ENCODE peak calls at places on chromosomes 16 and 17, in six cellular contexts. One of them, this sample, is unnamed.

GRCh38 chr17:73369126-73369525 is 57.3 kb upstream of the CDC42EP4 start:
- DNase-seq in heart right ventricle: peak
- DNase-seq in effector CD4-positive, alpha-beta T cell: no peak
- DNase-seq in left cardiac atrium: no peak
- DNase-seq in posterior cingulate gyrus: no peak
- DNase-seq in fibroblast of the aortic adventitia: no peak
- DNase-seq in this sample: no peak

GRCh38 chr16:11260596-11260966 is 4.6 kb upstream of the SOCS1 start:
- DNase-seq in posterior cingulate gyrus: no peak
- DNase-seq in heart right ventricle: no peak
- DNase-seq in left cardiac atrium: no peak
- DNase-seq in effector CD4-positive, alpha-beta T cell: no peak
- DNase-seq in fibroblast of the aortic adventitia: no peak
- DNase-seq in this sample: no peak

GRCh38 chr16:65377131-65377649 is 255.3 kb upstream of the CDH11 start:
- DNase-seq in left cardiac atrium: no peak
- DNase-seq in fibroblast of the aortic adventitia: peak
- DNase-seq in effector CD4-positive, alpha-beta T cell: no peak
- DNase-seq in posterior cingulate gyrus: no peak
- DNase-seq in heart right ventricle: no peak
- DNase-seq in this sample: no peak

GRCh38 chr17:77036841-77037381 is 103.9 kb upstream of the SEC14L1 start:
- DNase-seq in effector CD4-positive, alpha-beta T cell: no peak
- DNase-seq in posterior cingulate gyrus: peak
- DNase-seq in left cardiac atrium: no peak
- DNase-seq in fibroblast of the aortic adventitia: peak
- DNase-seq in heart right ventricle: no peak
- DNase-seq in this sample: no peak

GRCh38 chr17:44203731-44204452 is 4.2 kb upstream of the ATXN7L3 start:
- DNase-seq in left cardiac atrium: no peak
- DNase-seq in heart right ventricle: no peak
- DNase-seq in fibroblast of the aortic adventitia: peak
- DNase-seq in effector CD4-positive, alpha-beta T cell: peak
- DNase-seq in posterior cingulate gyrus: no peak
- DNase-seq in this sample: peak

GRCh38 chr17:8366231-8366630 is 10.3 kb downstream of the KRABD2 start:
- DNase-seq in effector CD4-positive, alpha-beta T cell: no peak
- DNase-seq in left cardiac atrium: peak
- DNase-seq in posterior cingulate gyrus: no peak
- DNase-seq in fibroblast of the aortic adventitia: peak
- DNase-seq in heart right ventricle: no peak
- DNase-seq in this sample: peak

GRCh38 chr17:73311428-73311780 is 397 bp downstream of the CDC42EP4 start:
- DNase-seq in fibroblast of the aortic adventitia: no peak
- DNase-seq in heart right ventricle: peak
- DNase-seq in posterior cingulate gyrus: peak
- DNase-seq in left cardiac atrium: no peak
- DNase-seq in effector CD4-positive, alpha-beta T cell: no peak
- DNase-seq in this sample: no peak

GRCh38 chr17:83004791-83005380 is 74.5 kb upstream of the METRNL start:
- DNase-seq in fibroblast of the aortic adventitia: no peak
- DNase-seq in posterior cingulate gyrus: no peak
- DNase-seq in heart right ventricle: no peak
- DNase-seq in left cardiac atrium: no peak
- DNase-seq in effector CD4-positive, alpha-beta T cell: no peak
- DNase-seq in this sample: no peak

GRCh38 chr16:77599793-77600415 is 122.4 kb upstream of the NUDT7 start:
- DNase-seq in posterior cingulate gyrus: peak
- DNase-seq in fibroblast of the aortic adventitia: peak
- DNase-seq in left cardiac atrium: no peak
- DNase-seq in heart right ventricle: no peak
- DNase-seq in effector CD4-positive, alpha-beta T cell: no peak
- DNase-seq in this sample: peak

GRCh38 chr16:7217797-7218196 is 114.8 kb upstream of the RBFOX1 start:
- DNase-seq in fibroblast of the aortic adventitia: no peak
- DNase-seq in left cardiac atrium: no peak
- DNase-seq in heart right ventricle: no peak
- DNase-seq in posterior cingulate gyrus: no peak
- DNase-seq in effector CD4-positive, alpha-beta T cell: no peak
- DNase-seq in this sample: no peak

GRCh38 chr17:50364715-50365114 is 8.3 kb downstream of the MRPL27 start:
- DNase-seq in left cardiac atrium: no peak
- DNase-seq in heart right ventricle: no peak
- DNase-seq in effector CD4-positive, alpha-beta T cell: no peak
- DNase-seq in fibroblast of the aortic adventitia: no peak
- DNase-seq in posterior cingulate gyrus: no peak
- DNase-seq in this sample: no peak

GRCh38 chr17:82458885-82459424 is 414 bp downstream of the NARF start:
- DNase-seq in heart right ventricle: peak
- DNase-seq in posterior cingulate gyrus: no peak
- DNase-seq in left cardiac atrium: peak
- DNase-seq in effector CD4-positive, alpha-beta T cell: peak
- DNase-seq in fibroblast of the aortic adventitia: no peak
- DNase-seq in this sample: no peak

GRCh38 chr17:28726396-28726911 is 421 bp upstream of the TLCD1 start:
- DNase-seq in fibroblast of the aortic adventitia: peak
- DNase-seq in left cardiac atrium: no peak
- DNase-seq in effector CD4-positive, alpha-beta T cell: peak
- DNase-seq in posterior cingulate gyrus: no peak
- DNase-seq in heart right ventricle: no peak
- DNase-seq in this sample: no peak

GRCh38 chr16:21994856-21995465 is 6.0 kb downstream of the PDZD9 start:
- DNase-seq in effector CD4-positive, alpha-beta T cell: no peak
- DNase-seq in fibroblast of the aortic adventitia: no peak
- DNase-seq in heart right ventricle: no peak
- DNase-seq in posterior cingulate gyrus: no peak
- DNase-seq in left cardiac atrium: no peak
- DNase-seq in this sample: no peak

GRCh38 chr17:78789663-78790181 is 7.6 kb upstream of the CYTH1 start:
- DNase-seq in left cardiac atrium: peak
- DNase-seq in effector CD4-positive, alpha-beta T cell: peak
- DNase-seq in posterior cingulate gyrus: no peak
- DNase-seq in fibroblast of the aortic adventitia: peak
- DNase-seq in heart right ventricle: peak
- DNase-seq in this sample: peak

GRCh38 chr16:3364774-3365427 is 9.2 kb downstream of the OR2C1 start:
- DNase-seq in fibroblast of the aortic adventitia: peak
- DNase-seq in left cardiac atrium: peak
- DNase-seq in effector CD4-positive, alpha-beta T cell: peak
- DNase-seq in posterior cingulate gyrus: peak
- DNase-seq in heart right ventricle: peak
- DNase-seq in this sample: peak

GRCh38 chr16:67481561-67482259 is 753 bp upstream of the ATP6V0D1 start:
- DNase-seq in heart right ventricle: peak
- DNase-seq in posterior cingulate gyrus: peak
- DNase-seq in left cardiac atrium: peak
- DNase-seq in fibroblast of the aortic adventitia: peak
- DNase-seq in effector CD4-positive, alpha-beta T cell: peak
- DNase-seq in this sample: no peak

GRCh38 chr17:6536053-6536452 is 20.3 kb downstream of the PITPNM3 start:
- DNase-seq in fibroblast of the aortic adventitia: no peak
- DNase-seq in effector CD4-positive, alpha-beta T cell: no peak
- DNase-seq in posterior cingulate gyrus: no peak
- DNase-seq in left cardiac atrium: no peak
- DNase-seq in heart right ventricle: no peak
- DNase-seq in this sample: no peak

GRCh38 chr17:7443499-7444485 is 1.1 kb upstream of the CHRNB1 start:
- DNase-seq in left cardiac atrium: no peak
- DNase-seq in heart right ventricle: no peak
- DNase-seq in posterior cingulate gyrus: no peak
- DNase-seq in effector CD4-positive, alpha-beta T cell: no peak
- DNase-seq in fibroblast of the aortic adventitia: peak
- DNase-seq in this sample: no peak

GRCh38 chr16:73020409-73020884 is 27.5 kb downstream of the ZFHX3 start:
- DNase-seq in posterior cingulate gyrus: no peak
- DNase-seq in fibroblast of the aortic adventitia: peak
- DNase-seq in left cardiac atrium: peak
- DNase-seq in heart right ventricle: peak
- DNase-seq in effector CD4-positive, alpha-beta T cell: no peak
- DNase-seq in this sample: peak

GRCh38 chr17:77137111-77137510 is 3.7 kb upstream of the SEC14L1 start:
- DNase-seq in left cardiac atrium: no peak
- DNase-seq in heart right ventricle: no peak
- DNase-seq in posterior cingulate gyrus: no peak
- DNase-seq in fibroblast of the aortic adventitia: no peak
- DNase-seq in effector CD4-positive, alpha-beta T cell: no peak
- DNase-seq in this sample: no peak

GRCh38 chr17:1231456-1231855 is 38.8 kb upstream of the BHLHA9 start:
- DNase-seq in heart right ventricle: peak
- DNase-seq in left cardiac atrium: peak
- DNase-seq in effector CD4-positive, alpha-beta T cell: no peak
- DNase-seq in fibroblast of the aortic adventitia: no peak
- DNase-seq in posterior cingulate gyrus: no peak
- DNase-seq in this sample: peak

GRCh38 chr16:81431554-81432353 is 12.9 kb upstream of the CMIP start:
- DNase-seq in heart right ventricle: no peak
- DNase-seq in posterior cingulate gyrus: no peak
- DNase-seq in effector CD4-positive, alpha-beta T cell: no peak
- DNase-seq in fibroblast of the aortic adventitia: peak
- DNase-seq in left cardiac atrium: peak
- DNase-seq in this sample: peak

GRCh38 chr17:80938556-80938955 is 53.1 kb upstream of the CHMP6 start:
- DNase-seq in left cardiac atrium: no peak
- DNase-seq in heart right ventricle: no peak
- DNase-seq in posterior cingulate gyrus: no peak
- DNase-seq in effector CD4-positive, alpha-beta T cell: no peak
- DNase-seq in fibroblast of the aortic adventitia: no peak
- DNase-seq in this sample: no peak

GRCh38 chr17:82449136-82449882 is 1.2 kb downstream of the CYBC1 start:
- DNase-seq in posterior cingulate gyrus: no peak
- DNase-seq in fibroblast of the aortic adventitia: no peak
- DNase-seq in heart right ventricle: peak
- DNase-seq in effector CD4-positive, alpha-beta T cell: peak
- DNase-seq in left cardiac atrium: peak
- DNase-seq in this sample: no peak

GRCh38 chr16:68473358-68474064 is 25.2 kb upstream of the SMPD3 start:
- DNase-seq in left cardiac atrium: no peak
- DNase-seq in heart right ventricle: no peak
- DNase-seq in posterior cingulate gyrus: no peak
- DNase-seq in effector CD4-positive, alpha-beta T cell: no peak
- DNase-seq in fibroblast of the aortic adventitia: no peak
- DNase-seq in this sample: no peak

GRCh38 chr16:3180445-3180878 is 7.5 kb upstream of the OR1F1 start:
- DNase-seq in left cardiac atrium: no peak
- DNase-seq in fibroblast of the aortic adventitia: no peak
- DNase-seq in effector CD4-positive, alpha-beta T cell: no peak
- DNase-seq in posterior cingulate gyrus: no peak
- DNase-seq in heart right ventricle: no peak
- DNase-seq in this sample: no peak

GRCh38 chr17:41777157-41777578 is 9.3 kb downstream of the JUP start:
- DNase-seq in effector CD4-positive, alpha-beta T cell: no peak
- DNase-seq in heart right ventricle: peak
- DNase-seq in posterior cingulate gyrus: no peak
- DNase-seq in left cardiac atrium: peak
- DNase-seq in fibroblast of the aortic adventitia: no peak
- DNase-seq in this sample: no peak

GRCh38 chr16:88442811-88443576 is 10.1 kb upstream of the ZFPM1 start:
- DNase-seq in effector CD4-positive, alpha-beta T cell: peak
- DNase-seq in posterior cingulate gyrus: peak
- DNase-seq in fibroblast of the aortic adventitia: peak
- DNase-seq in heart right ventricle: peak
- DNase-seq in left cardiac atrium: peak
- DNase-seq in this sample: peak

GRCh38 chr17:7988750-7989178 is 13.7 kb upstream of the GUCY2D start:
- DNase-seq in heart right ventricle: no peak
- DNase-seq in posterior cingulate gyrus: no peak
- DNase-seq in fibroblast of the aortic adventitia: peak
- DNase-seq in effector CD4-positive, alpha-beta T cell: peak
- DNase-seq in left cardiac atrium: no peak
- DNase-seq in this sample: peak

GRCh38 chr17:76138896-76139248 is 2.2 kb downstream of the FOXJ1 start:
- DNase-seq in posterior cingulate gyrus: no peak
- DNase-seq in heart right ventricle: no peak
- DNase-seq in effector CD4-positive, alpha-beta T cell: no peak
- DNase-seq in fibroblast of the aortic adventitia: no peak
- DNase-seq in left cardiac atrium: no peak
- DNase-seq in this sample: no peak

GRCh38 chr16:47713225-47713595 is 252.1 kb downstream of the PHKB start:
- DNase-seq in effector CD4-positive, alpha-beta T cell: no peak
- DNase-seq in left cardiac atrium: peak
- DNase-seq in fibroblast of the aortic adventitia: peak
- DNase-seq in heart right ventricle: no peak
- DNase-seq in posterior cingulate gyrus: no peak
- DNase-seq in this sample: peak

GRCh38 chr17:41959336-41960095 is 7.1 kb upstream of the CNP start:
- DNase-seq in heart right ventricle: no peak
- DNase-seq in left cardiac atrium: no peak
- DNase-seq in effector CD4-positive, alpha-beta T cell: no peak
- DNase-seq in fibroblast of the aortic adventitia: peak
- DNase-seq in posterior cingulate gyrus: no peak
- DNase-seq in this sample: peak

GRCh38 chr17:48240562-48241130 is 133.1 kb downstream of the SNX11 start:
- DNase-seq in effector CD4-positive, alpha-beta T cell: no peak
- DNase-seq in left cardiac atrium: no peak
- DNase-seq in fibroblast of the aortic adventitia: no peak
- DNase-seq in posterior cingulate gyrus: no peak
- DNase-seq in heart right ventricle: no peak
- DNase-seq in this sample: no peak